ENCODE peak calls at places on chromosomes 12 and 14, in nine cellular contexts. F, N, D, P, A, I, L, O and T are unnamed samples. For H3K27me3, the result is how much of the 10 kb centered on the place peaks cover.

GRCh38 chr12:90979936-90980335 is 24.8 kb downstream of the EPYC start:
- DNase-seq in F (no peak), N (no peak), D (no peak), P (no peak), A (no peak), I (no peak), L (no peak), O (no peak), T (no peak)

GRCh38 chr12:42468853-42469252 is 120.7 kb downstream of the PRICKLE1 start:
- DNase-seq in F (no peak), N (no peak), D (no peak), P (no peak), A (no peak), I (no peak), L (no peak), O (no peak), T (no peak)

GRCh38 chr14:81268016-81268416 is 47.3 kb upstream of the GTF2A1 start:
- DNase-seq in F (no peak), N (no peak), D (no peak), P (no peak), A (no peak), I (no peak), L (no peak), O (no peak), T (no peak)

GRCh38 chr14:73236157-73236556 is 1.1 kb upstream of the PAPLN start:
- DNase-seq in F (peak), N (no peak), D (no peak), P (no peak), A (no peak), I (no peak), L (no peak), O (no peak), T (no peak)

GRCh38 chr12:96635844-96636243 is 146.5 kb downstream of the CFAP54 start:
- DNase-seq in F (no peak), N (no peak), D (no peak), P (no peak), A (no peak), I (no peak), L (no peak), O (no peak), T (no peak)

GRCh38 chr14:61308198-61308597 is 13.2 kb upstream of the PRKCH start:
- DNase-seq in F (no peak), N (no peak), D (no peak), P (no peak), A (no peak), I (no peak), L (no peak), O (no peak), T (no peak)

GRCh38 chr12:80018119-80018518 is 81.2 kb upstream of the OTOGL start:
- DNase-seq in F (no peak), N (no peak), D (no peak), P (no peak), A (no peak), I (no peak), L (no peak), O (no peak), T (no peak)

GRCh38 chr14:103418508-103418818 is 33.2 kb downstream of the MARK3 start:
- DNase-seq in F (no peak), N (no peak), D (peak), P (no peak), A (no peak), I (no peak), L (no peak), O (no peak), T (no peak)

GRCh38 chr12:82912406-82912805 is 225.7 kb downstream of the TMTC2 start:
- DNase-seq in F (no peak), N (no peak), D (peak), P (no peak), A (no peak), I (no peak), L (no peak), O (no peak), T (no peak)

GRCh38 chr14:102824832-102825231 is 47.6 kb downstream of the TRAF3 start:
- DNase-seq in F (no peak), N (no peak), D (no peak), P (no peak), A (peak), I (no peak), L (no peak), O (no peak), T (no peak)

GRCh38 chr14:81471062-81471461 is 62.6 kb downstream of the SEL1L start:
- DNase-seq in F (no peak), N (no peak), D (no peak), P (no peak), A (no peak), I (no peak), L (no peak), O (no peak), T (no peak)

GRCh38 chr12:108906971-108907370 is 27.1 kb downstream of the DAO start:
- DNase-seq in F (no peak), N (no peak), D (no peak), P (no peak), A (no peak), I (no peak), L (no peak), O (no peak), T (no peak)

GRCh38 chr14:71029236-71029781 is 122.0 kb downstream of the PCNX1 start:
- DNase-seq in F (no peak), N (no peak), D (no peak), P (no peak), A (no peak), I (no peak), L (no peak), O (no peak), T (no peak)

GRCh38 chr14:66539034-66539433 is 31.1 kb downstream of the GPHN start:
- DNase-seq in F (no peak), N (no peak), D (no peak), P (no peak), A (no peak), I (no peak), L (no peak), O (no peak), T (no peak)

GRCh38 chr14:23141706-23142467 is 22.8 kb upstream of the CEBPE start:
- DNase-seq in F (peak), N (no peak), D (no peak), P (no peak), A (no peak), I (no peak), L (no peak), O (no peak), T (no peak)

GRCh38 chr14:87628129-87628528 is 364.9 kb downstream of the GALC start:
- DNase-seq in F (no peak), N (no peak), D (peak), P (no peak), A (peak), I (no peak), L (no peak), O (no peak), T (no peak)

GRCh38 chr14:98700748-98701147 is 571.2 kb downstream of the BCL11B start:
- DNase-seq in F (no peak), N (no peak), D (no peak), P (no peak), A (no peak), I (no peak), L (no peak), O (no peak), T (no peak)

GRCh38 chr14:34085695-34086094 is 134.8 kb upstream of the EGLN3 start:
- DNase-seq in F (no peak), N (no peak), D (no peak), P (no peak), A (no peak), I (no peak), L (no peak), O (no peak), T (no peak)

GRCh38 chr12:127292736-127293135 is 974.2 kb upstream of the TMEM132C start:
- DNase-seq in F (no peak), N (no peak), D (no peak), P (no peak), A (no peak), I (no peak), L (no peak), O (no peak), T (no peak)

GRCh38 chr12:44000309-44000952 is 164.6 kb downstream of the TMEM117 start:
- DNase-seq in F (no peak), N (no peak), D (no peak), P (no peak), A (peak), I (no peak), L (no peak), O (no peak), T (no peak)

GRCh38 chr14:75200451-75200850 is 24.0 kb upstream of the TMED10 start:
- DNase-seq in F (no peak), N (no peak), D (no peak), P (no peak), A (peak), I (no peak), L (no peak), O (no peak), T (no peak)

GRCh38 chr12:95553202-95553943 is 2.1 kb upstream of the USP44 start:
- DNase-seq in F (no peak), N (no peak), D (no peak), P (no peak), A (no peak), I (no peak), L (no peak), O (no peak), T (no peak)

GRCh38 chr14:26199599-26200370 is 398.0 kb downstream of the NOVA1 start:
- DNase-seq in F (no peak), N (no peak), D (peak), P (no peak), A (no peak), I (no peak), L (no peak), O (no peak), T (no peak)

GRCh38 chr14:88463318-88463717 is 77.9 kb downstream of the SPATA7 start:
- DNase-seq in F (no peak), N (no peak), D (no peak), P (no peak), A (no peak), I (no peak), L (no peak), O (no peak), T (no peak)

GRCh38 chr12:49369723-49370145 is 2.5 kb downstream of the SPATS2 start:
- DNase-seq in F (no peak), N (no peak), D (no peak), P (no peak), A (peak), I (no peak), L (peak), O (no peak), T (no peak)

GRCh38 chr12:9870311-9870866 is 1.2 kb upstream of the CLEC2B start:
- DNase-seq in F (no peak), N (no peak), D (no peak), P (no peak), A (no peak), I (no peak), L (no peak), O (no peak), T (no peak)

GRCh38 chr12:51323317-51323960 is 535 bp downstream of the BIN2 start:
- DNase-seq in F (no peak), N (peak), D (no peak), P (no peak), A (no peak), I (no peak), L (peak), O (no peak), T (peak)

GRCh38 chr12:31246470-31246850 is 79.5 kb downstream of the SINHCAF start:
- DNase-seq in F (no peak), N (no peak), D (no peak), P (no peak), A (no peak), I (no peak), L (no peak), O (no peak), T (no peak)

GRCh38 chr12:53300187-53300586 is 692 bp downstream of the MYG1 start:
- DNase-seq in F (no peak), N (no peak), D (no peak), P (no peak), A (no peak), I (no peak), L (no peak), O (no peak), T (no peak)

GRCh38 chr12:123891516-123892179 is 81.0 kb downstream of the CCDC92 start:
- DNase-seq in F (peak), N (no peak), D (no peak), P (no peak), A (no peak), I (no peak), L (no peak), O (no peak), T (no peak)

GRCh38 chr14:99884834-99885648 is 91.8 kb downstream of the EML1 start:
- DNase-seq in F (peak), N (peak), D (peak), P (no peak), A (peak), I (no peak), L (peak), O (no peak), T (peak)

GRCh38 chr14:105760691-105761344 is 234.4 kb downstream of the TMEM121 start:
- DNase-seq in F (peak), N (no peak), D (no peak), P (no peak), A (no peak), I (peak), L (no peak), O (no peak), T (no peak)

GRCh38 chr14:92680781-92681650 is 67.4 kb downstream of the LGMN start:
- DNase-seq in F (peak), N (peak), D (no peak), P (peak), A (peak), I (peak), L (peak), O (no peak), T (peak)

GRCh38 chr12:12582193-12582881 is 19.7 kb upstream of the DUSP16 start:
- DNase-seq in F (no peak), N (no peak), D (no peak), P (peak), A (no peak), I (no peak), L (no peak), O (no peak), T (no peak)

GRCh38 chr14:85214471-85214870 is 315.5 kb upstream of the FLRT2 start:
- DNase-seq in F (no peak), N (no peak), D (no peak), P (no peak), A (no peak), I (no peak), L (no peak), O (no peak), T (no peak)

GRCh38 chr12:56671608-56672007 is 16.5 kb downstream of the PTGES3 start:
- DNase-seq in F (no peak), N (no peak), D (no peak), P (no peak), A (no peak), I (no peak), L (no peak), O (no peak), T (no peak)

GRCh38 chr12:56668197-56668457 is 20.0 kb downstream of the PTGES3 start:
- DNase-seq in F (no peak), N (no peak), D (no peak), P (no peak), A (no peak), I (no peak), L (no peak), O (no peak), T (no peak)

GRCh38 chr12:56670836-56671235 is 17.2 kb downstream of the PTGES3 start:
- DNase-seq in F (no peak), N (no peak), D (no peak), P (peak), A (no peak), I (no peak), L (no peak), O (no peak), T (no peak)
- H3K27ac ChIP-seq in F (no peak), N (no peak), D (no peak), P (no peak), A (no peak), I (no peak), L (no peak), O (no peak), T (no peak)

GRCh38 chr14:77142289-77142814 is 761 bp upstream of the ZDHHC22 start:
- DNase-seq in F (no peak), N (no peak), D (no peak), P (no peak), A (no peak), I (no peak), L (no peak), O (no peak), T (no peak)

GRCh38 chr14:77140937-77141591 is 527 bp downstream of the ZDHHC22 start:
- DNase-seq in F (no peak), N (no peak), D (no peak), P (no peak), A (no peak), I (no peak), L (no peak), O (no peak), T (no peak)

GRCh38 chr14:77144412-77145115 is 3.0 kb upstream of the ZDHHC22 start:
- DNase-seq in F (peak), N (no peak), D (no peak), P (no peak), A (no peak), I (no peak), L (no peak), O (no peak), T (no peak)

GRCh38 chr14:77141592-77142288 is at the start of gene ZDHHC22:
- DNase-seq in F (no peak), N (no peak), D (no peak), P (no peak), A (peak), I (no peak), L (no peak), O (no peak), T (no peak)

GRCh38 chr14:77143071-77143470 is 1.5 kb upstream of the ZDHHC22 start:
- DNase-seq in F (peak), N (no peak), D (no peak), P (no peak), A (no peak), I (no peak), L (no peak), O (no peak), T (no peak)
- H3K27me3 ChIP-seq in F (under half), N (under half), D (under half), P (half or more), A (under half), I (half or more), L (under half), O (under half), T (under half)

GRCh38 chr12:104583311-104583710 is 126.6 kb downstream of the CHST11 start:
- DNase-seq in F (no peak), N (no peak), D (no peak), P (no peak), A (no peak), I (no peak), L (no peak), O (no peak), T (no peak)
- H3K27ac ChIP-seq in F (no peak), N (no peak), D (no peak), P (no peak), A (no peak), I (no peak), L (no peak), O (no peak), T (no peak)

GRCh38 chr12:113467154-113467513 is 4.5 kb downstream of the LHX5 start:
- DNase-seq in F (no peak), N (no peak), D (no peak), P (no peak), A (no peak), I (peak), L (no peak), O (no peak), T (no peak)
- H3K27me3 ChIP-seq in F (half or more), N (half or more), D (half or more), P (half or more), A (half or more), I (half or more), L (under half), O (half or more), T (under half)

GRCh38 chr12:110546339-110546738 is 36.8 kb downstream of the PPTC7 start:
- DNase-seq in F (no peak), N (no peak), D (peak), P (no peak), A (no peak), I (no peak), L (no peak), O (no peak), T (no peak)

GRCh38 chr12:110548678-110549077 is 34.4 kb downstream of the PPTC7 start:
- DNase-seq in F (no peak), N (no peak), D (no peak), P (no peak), A (peak), I (no peak), L (no peak), O (no peak), T (no peak)

GRCh38 chr12:110550981-110551380 is 32.1 kb downstream of the PPTC7 start:
- DNase-seq in F (no peak), N (no peak), D (no peak), P (no peak), A (no peak), I (no peak), L (no peak), O (no peak), T (no peak)

GRCh38 chr12:110547090-110547489 is 36.0 kb downstream of the PPTC7 start:
- DNase-seq in F (no peak), N (no peak), D (no peak), P (no peak), A (no peak), I (no peak), L (no peak), O (no peak), T (no peak)

DNA sequence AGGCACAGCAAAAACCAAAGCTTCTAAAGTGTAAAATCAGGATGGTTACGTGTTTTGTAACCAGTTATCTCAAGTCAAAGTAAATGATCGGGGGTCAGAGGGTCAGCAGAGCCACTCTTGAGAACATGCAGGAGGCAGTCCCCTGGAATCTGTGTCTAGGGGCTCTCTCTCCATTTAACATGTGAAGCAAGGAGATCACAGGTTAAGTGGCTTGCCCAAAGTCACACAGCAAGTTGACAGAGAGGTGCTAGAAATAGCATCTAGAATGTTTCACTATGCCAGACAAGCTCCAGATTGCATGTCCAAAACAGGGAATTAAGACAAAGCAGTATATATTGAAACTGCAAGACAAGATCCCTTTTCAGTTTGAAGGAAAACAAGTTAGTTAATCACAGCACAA is 33.4 kb downstream of the PPTC7 start:
- DNase-seq in F (no peak), N (no peak), D (no peak), P (no peak), A (no peak), I (no peak), L (no peak), O (no peak), T (no peak)
- H3K27ac ChIP-seq in F (peak), N (no peak), D (no peak), P (peak), A (no peak), I (no peak), L (no peak), O (peak), T (no peak)

GRCh38 chr12:122126342-122126635 is 47.7 kb downstream of the IL31 start:
- DNase-seq in F (no peak), N (no peak), D (no peak), P (no peak), A (no peak), I (peak), L (no peak), O (no peak), T (no peak)

GRCh38 chr12:122123051-122123760 is 44.6 kb downstream of the MLXIP start:
- DNase-seq in F (peak), N (peak), D (peak), P (peak), A (peak), I (peak), L (peak), O (no peak), T (peak)

GRCh38 chr12:122125452-122126341 is 47.1 kb downstream of the MLXIP start:
- DNase-seq in F (peak), N (no peak), D (no peak), P (no peak), A (no peak), I (peak), L (no peak), O (no peak), T (peak)

GRCh38 chr12:122123761-122124145 is 45.2 kb downstream of the MLXIP start:
- DNase-seq in F (peak), N (no peak), D (no peak), P (no peak), A (no peak), I (peak), L (no peak), O (no peak), T (no peak)

DNA sequence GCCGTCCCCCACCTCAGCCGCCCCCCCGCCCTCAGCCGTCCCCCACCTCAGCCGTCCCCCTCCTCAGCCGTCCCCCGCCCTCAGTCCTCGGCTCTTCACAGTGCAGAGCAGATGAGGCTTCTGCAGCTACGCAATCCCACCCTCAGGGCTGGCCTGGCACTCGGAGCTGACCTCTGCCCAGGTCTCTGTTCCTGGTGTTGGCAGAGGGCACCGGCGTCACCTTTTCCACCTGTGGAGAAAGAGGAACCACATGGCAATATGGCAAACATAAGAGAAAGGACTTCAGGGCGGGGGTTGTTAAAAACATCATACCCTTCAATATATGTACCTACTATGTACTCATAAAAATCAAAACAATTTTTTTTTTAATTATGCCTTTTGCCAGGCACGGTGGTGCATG is 45.8 kb downstream of the MLXIP start:
- DNase-seq in F (peak), N (no peak), D (no peak), P (no peak), A (no peak), I (peak), L (no peak), O (no peak), T (no peak)
- H3K27me3 ChIP-seq in F (under half), N (under half), D (under half), P (under half), A (under half), I (under half), L (under half), O (under half), T (under half)